ENCODE peak calls at places on chromosomes 4 and X, in eight cellular contexts. T, G, W, X, Q, B, R and V are unnamed samples.

GRCh38 chr4:148445071-148445902 is 3.1 kb upstream of the NR3C2 start:
- DNase-seq in W (no peak), R (peak; percentile 61), Q (no peak), B (no peak), T (no peak), G (no peak), X (peak; percentile 33), V (peak; percentile 41)

GRCh38 chr4:56909083-56909981 is 1.6 kb downstream of the REST start:
- DNase-seq in T (peak; percentile 46), R (peak; percentile 63), G (no peak), Q (peak; percentile 49), W (no peak), B (peak; percentile 58), X (peak; percentile 55), V (peak; percentile 72)

GRCh38 chr4:81069706-81070331 is 39.3 kb downstream of the BMP3 start:
- DNase-seq in X (peak; percentile 90), G (peak; percentile 78), B (peak; percentile 92), T (peak; percentile 81), W (peak; percentile 32), Q (peak; percentile 90), R (peak; percentile 80), V (peak; percentile 74)

GRCh38 chr4:80492761-80493160 is 157.2 kb downstream of the CFAP299 start:
- DNase-seq in B (no peak), T (peak; percentile 36), X (peak; percentile 56), R (no peak), G (no peak), W (no peak), Q (no peak), V (no peak)

GRCh38 chrX:38426785-38427184 is 74.4 kb downstream of the OTC start:
- DNase-seq in B (peak; percentile 3), R (no peak), G (no peak), Q (peak; percentile 36), W (no peak), T (peak; percentile 75), X (peak; percentile 8), V (no peak)

GRCh38 chrX:10513974-10514373 is 106.4 kb downstream of the MID1 start:
- DNase-seq in B (no peak), G (no peak), X (peak; percentile 21), R (no peak), Q (no peak), W (no peak), T (no peak), V (no peak)

GRCh38 chr4:37892641-37893040 is 1.8 kb downstream of the TBC1D1 start:
- DNase-seq in X (no peak), G (no peak), B (no peak), T (no peak), R (no peak), W (peak; percentile 61), Q (no peak), V (peak; percentile 58)

GRCh38 chrX:152637649-152638442 is at the start of gene GABRQ:
- DNase-seq in B (peak; percentile 14), T (peak; percentile 7), W (no peak), R (no peak), X (no peak), Q (peak; percentile 8), G (no peak), V (no peak)

GRCh38 chr4:184476660-184477059 is 2.3 kb upstream of the IRF2 start:
- DNase-seq in X (no peak), T (no peak), Q (no peak), W (no peak), G (no peak), B (no peak), R (no peak), V (no peak)

DNA sequence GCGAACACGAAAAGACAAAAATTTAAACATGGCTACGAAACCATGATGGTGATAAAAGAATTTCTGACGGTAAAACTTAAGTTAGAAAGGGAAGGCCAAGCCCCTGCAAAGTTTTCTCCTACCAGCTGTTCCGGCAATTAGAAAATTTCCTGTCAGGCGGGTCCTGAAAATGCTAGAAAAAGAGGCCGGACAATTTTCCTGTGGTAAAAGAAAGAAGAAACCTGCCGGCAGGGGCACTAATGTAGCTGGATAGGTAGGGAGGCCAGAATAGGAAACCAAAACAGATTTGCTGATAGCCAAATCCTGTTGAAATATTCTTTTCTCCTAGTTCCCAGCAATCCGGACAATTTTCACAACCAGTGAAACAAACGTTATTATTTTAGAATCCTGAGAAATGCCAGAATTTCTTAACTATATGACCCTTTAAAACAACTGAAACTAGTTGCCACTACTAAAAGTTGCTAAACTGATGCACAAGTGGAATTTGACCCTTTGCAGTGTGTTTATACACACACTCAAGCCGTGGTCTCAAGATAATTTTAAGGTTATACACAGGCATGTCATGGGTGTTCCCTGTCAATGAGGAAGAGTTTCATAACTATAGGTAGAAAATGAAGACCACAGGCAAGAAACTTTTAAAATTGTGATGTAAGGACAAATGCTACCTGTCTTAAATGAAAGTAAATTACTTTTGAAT is 47.8 kb downstream of the RPS6KA3 start:
- DNase-seq in X (no peak), Q (no peak), W (no peak), R (no peak), B (peak; percentile 39), G (no peak), T (no peak), V (no peak)
- TF ChIP-seq CTCF in X (no peak), Q (no peak), W (no peak), R (no peak), B (no peak), G (peak; percentile 17), T (peak; percentile 12), V (no peak)

GRCh38 chr4:3464911-3465697 is 2.0 kb downstream of the DOK7 start:
- DNase-seq in G (no peak), Q (no peak), W (no peak), T (no peak), B (no peak), X (no peak), R (no peak), V (no peak)

GRCh38 chr4:3464349-3464905 is 1.3 kb downstream of the DOK7 start:
- DNase-seq in W (no peak), B (no peak), R (no peak), T (no peak), X (no peak), Q (no peak), G (no peak), V (no peak)

GRCh38 chr4:3467601-3468031 is 4.5 kb downstream of the DOK7 start:
- DNase-seq in T (no peak), X (no peak), G (no peak), B (no peak), R (no peak), Q (no peak), W (no peak), V (peak; percentile 3)

GRCh38 chr4:3466691-3467600 is 3.8 kb downstream of the DOK7 start:
- DNase-seq in G (no peak), Q (no peak), T (no peak), X (no peak), R (no peak), W (no peak), B (no peak), V (no peak)

GRCh38 chr4:3465698-3466671 is 2.9 kb downstream of the DOK7 start:
- DNase-seq in T (no peak), Q (peak; percentile 9), X (no peak), R (no peak), B (no peak), W (no peak), G (no peak), V (no peak)
- TF ChIP-seq CTCF in T (peak; percentile 27), Q (peak; percentile 12), X (no peak), R (peak; percentile 47), B (no peak), W (no peak), G (no peak), V (no peak)

DNA sequence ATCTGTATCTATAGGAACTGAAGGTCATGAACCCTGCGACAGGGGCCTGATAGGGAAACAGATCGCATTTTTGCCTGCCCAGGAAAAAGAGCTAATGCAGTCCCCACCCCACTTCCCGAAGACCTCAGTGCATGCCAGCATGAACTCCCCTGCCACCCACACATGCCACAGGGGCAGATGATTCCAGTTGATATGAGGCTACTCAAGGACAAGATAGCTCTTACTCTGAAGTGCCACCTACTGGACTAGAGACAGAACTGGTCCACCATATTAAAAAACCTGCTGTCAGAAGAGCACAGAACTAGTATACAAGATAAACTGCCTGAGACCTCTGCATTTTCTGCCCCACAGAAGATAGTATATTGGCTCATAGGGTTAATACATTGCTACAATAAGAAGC is 68.0 kb downstream of the YIPF7 start:
- DNase-seq in R (no peak), Q (no peak), G (no peak), X (peak; percentile 10), W (no peak), B (no peak), T (no peak), V (no peak)
- TF ChIP-seq CTCF in R (no peak), Q (no peak), G (no peak), X (peak; percentile 48), W (peak; percentile 36), B (peak; percentile 11), T (no peak), V (peak; percentile 52)

GRCh38 chr4:125482822-125483221 is 168.1 kb downstream of the FAT4 start:
- DNase-seq in W (no peak), T (no peak), B (no peak), X (no peak), Q (no peak), R (no peak), G (no peak), V (no peak)
- TF ChIP-seq CTCF in W (no peak), T (no peak), B (no peak), X (no peak), Q (no peak), R (no peak), G (no peak), V (no peak)

DNA sequence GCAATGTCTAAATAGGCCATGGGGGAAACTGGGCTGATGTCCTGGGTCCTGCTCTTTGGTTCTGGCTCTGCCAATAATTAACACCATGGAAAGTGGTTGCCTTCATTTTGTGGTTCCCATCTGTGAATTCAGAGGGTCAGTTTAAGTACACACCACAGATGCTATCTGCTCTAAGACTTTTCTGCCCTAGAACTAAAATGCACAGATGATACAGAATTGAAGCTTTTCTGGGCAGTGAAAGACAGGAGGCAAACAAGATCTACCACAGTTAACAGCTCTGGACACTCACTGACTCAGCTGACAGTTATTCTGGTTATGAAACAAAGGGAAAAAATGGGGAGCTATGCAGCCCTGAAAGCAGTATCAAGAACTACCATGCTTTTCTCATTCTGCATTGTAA is 37.3 kb downstream of the APBB2 start:
- DNase-seq in G (no peak), W (no peak), T (peak; percentile 66), R (no peak), X (peak; percentile 61), B (peak; percentile 74), Q (peak; percentile 79), V (no peak)
- TF ChIP-seq CTCF in G (no peak), W (no peak), T (no peak), R (peak; percentile 23), X (peak; percentile 18), B (peak; percentile 26), Q (peak; percentile 35), V (no peak)